ENCODE peak calls at places on chromosome 1, in seven cellular contexts. One of them, this sample, is unnamed.

GRCh38 chr1:198529414-198529813 is 11.1 kb downstream of the ATP6V1G3 start:
- DNase-seq in GM12865: no peak
- DNase-seq in HuH-7: no peak
- DNase-seq in KG1: no peak
- DNase-seq in AG09309: peak; percentile 77
- DNase-seq in IMR-90: peak; percentile 81
- DNase-seq in MCF 10A: peak; percentile 59
- DNase-seq in this sample: no peak

GRCh38 chr1:234315588-234315987 is 57.7 kb upstream of the COA6 start:
- DNase-seq in AG09309: no peak
- DNase-seq in HuH-7: no peak
- DNase-seq in KG1: no peak
- DNase-seq in GM12865: no peak
- DNase-seq in MCF 10A: no peak
- DNase-seq in IMR-90: no peak
- DNase-seq in this sample: no peak

GRCh38 chr1:6082430-6082971 is 36.8 kb downstream of the KCNAB2 start:
- DNase-seq in GM12865: no peak
- DNase-seq in MCF 10A: no peak
- DNase-seq in IMR-90: no peak
- DNase-seq in KG1: no peak
- DNase-seq in HuH-7: peak; percentile 73
- DNase-seq in AG09309: no peak
- DNase-seq in this sample: peak; percentile 39

GRCh38 chr1:2823921-2824660 is 22.6 kb upstream of the TTC34 start:
- DNase-seq in KG1: no peak
- DNase-seq in GM12865: no peak
- DNase-seq in AG09309: no peak
- DNase-seq in IMR-90: no peak
- DNase-seq in HuH-7: no peak
- DNase-seq in MCF 10A: no peak
- DNase-seq in this sample: no peak

GRCh38 chr1:10210841-10211804 is 753 bp downstream of the KIF1B start:
- DNase-seq in AG09309: peak; percentile 88
- DNase-seq in IMR-90: peak; percentile 91
- DNase-seq in MCF 10A: peak; percentile 97
- DNase-seq in KG1: no peak
- DNase-seq in GM12865: peak; percentile 28
- DNase-seq in HuH-7: peak; percentile 34
- DNase-seq in this sample: peak; percentile 34

GRCh38 chr1:27521336-27522147 is 31.6 kb upstream of the WASF2 start:
- DNase-seq in IMR-90: no peak
- DNase-seq in MCF 10A: no peak
- DNase-seq in AG09309: no peak
- DNase-seq in HuH-7: no peak
- DNase-seq in KG1: no peak
- DNase-seq in GM12865: no peak
- DNase-seq in this sample: no peak

GRCh38 chr1:9203623-9204022 is 31.0 kb upstream of the H6PD start:
- DNase-seq in AG09309: no peak
- DNase-seq in GM12865: no peak
- DNase-seq in MCF 10A: no peak
- DNase-seq in IMR-90: no peak
- DNase-seq in KG1: no peak
- DNase-seq in HuH-7: no peak
- DNase-seq in this sample: no peak

GRCh38 chr1:69982992-69983391 is 222.4 kb downstream of the LRRC40 start:
- DNase-seq in HuH-7: no peak
- DNase-seq in IMR-90: peak; percentile 73
- DNase-seq in AG09309: no peak
- DNase-seq in GM12865: no peak
- DNase-seq in MCF 10A: no peak
- DNase-seq in KG1: no peak
- DNase-seq in this sample: peak; percentile 26

GRCh38 chr1:9128520-9129371 is at the start of gene GPR157:
- DNase-seq in IMR-90: peak; percentile 61
- DNase-seq in HuH-7: peak; percentile 96
- DNase-seq in GM12865: peak; percentile 95
- DNase-seq in KG1: peak; percentile 38
- DNase-seq in MCF 10A: peak; percentile 87
- DNase-seq in AG09309: no peak
- DNase-seq in this sample: peak; percentile 95

GRCh38 chr1:211788626-211789025 is 41.9 kb downstream of the LPGAT1 start:
- DNase-seq in IMR-90: peak; percentile 50
- DNase-seq in HuH-7: no peak
- DNase-seq in GM12865: no peak
- DNase-seq in MCF 10A: no peak
- DNase-seq in KG1: no peak
- DNase-seq in AG09309: no peak
- DNase-seq in this sample: no peak

GRCh38 chr1:10908266-10908665 is 104.2 kb upstream of the TARDBP start:
- DNase-seq in HuH-7: no peak
- DNase-seq in MCF 10A: no peak
- DNase-seq in GM12865: no peak
- DNase-seq in AG09309: no peak
- DNase-seq in IMR-90: no peak
- DNase-seq in KG1: no peak
- DNase-seq in this sample: no peak